ENCODE peak calls at places on chromosomes 1 and 21, in four cellular contexts. P, H, I and Y are unnamed samples.

GRCh38 chr1:50268049-50268448 is 155.2 kb downstream of the DMRTA2 start:
- DNase-seq in P (no peak), H (peak; percentile 75), I (no peak), Y (no peak)

GRCh38 chr1:198560093-198560638 is 19.7 kb upstream of the ATP6V1G3 start:
- DNase-seq in P (no peak), H (no peak), I (no peak), Y (no peak)

GRCh38 chr1:78840447-78841251 is 165.9 kb downstream of the ADGRL4 start:
- DNase-seq in P (no peak), H (peak; percentile 42), I (no peak), Y (peak; percentile 60)

GRCh38 chr1:209769171-209769904 is 13.5 kb downstream of the TRAF3IP3 start:
- DNase-seq in P (peak; percentile 54), H (peak; percentile 80), I (peak; percentile 76), Y (peak; percentile 39)

GRCh38 chr1:25774921-25775774 is 24.8 kb upstream of the SELENON start:
- DNase-seq in P (no peak), H (peak; percentile 53), I (no peak), Y (no peak)

GRCh38 chr1:202642619-202643291 is 67.5 kb downstream of the SYT2 start:
- DNase-seq in P (no peak), H (no peak), I (no peak), Y (no peak)

GRCh38 chr1:175138579-175138978 is 54.0 kb downstream of the KIAA0040 start:
- DNase-seq in P (no peak), H (no peak), I (no peak), Y (no peak)

GRCh38 chr1:65083263-65083896 is 64.6 kb upstream of the AK4 start:
- DNase-seq in P (no peak), H (no peak), I (no peak), Y (no peak)

GRCh38 chr1:237041795-237042466 is at the start of gene RYR2:
- DNase-seq in P (no peak), H (peak; percentile 88), I (no peak), Y (no peak)

GRCh38 chr1:161139765-161140164 is 7.3 kb upstream of the DEDD start:
- DNase-seq in P (peak; percentile 51), H (peak; percentile 67), I (no peak), Y (no peak)

GRCh38 chr1:29706936-29707335 is 470.6 kb downstream of the PTPRU start:
- DNase-seq in P (no peak), H (peak; percentile 81), I (peak; percentile 34), Y (no peak)

GRCh38 chr1:90104941-90105593 is 110.2 kb downstream of the ZNF326 start:
- DNase-seq in P (no peak), H (no peak), I (no peak), Y (no peak)

GRCh38 chr1:84246228-84246627 is 55.3 kb upstream of the SAMD13 start:
- DNase-seq in P (no peak), H (no peak), I (no peak), Y (no peak)

GRCh38 chr1:89599332-89599630 is 33.6 kb upstream of the LRRC8C start:
- DNase-seq in P (no peak), H (no peak), I (no peak), Y (no peak)

GRCh38 chr1:208248254-208248935 is 4.2 kb upstream of the PLXNA2 start:
- DNase-seq in P (no peak), H (no peak), I (no peak), Y (no peak)

GRCh38 chr1:167683641-167684502 is 37.9 kb upstream of the MPZL1 start:
- DNase-seq in P (no peak), H (peak; percentile 92), I (peak; percentile 77), Y (no peak)

GRCh38 chr1:156848461-156849150 is 10.3 kb downstream of the INSRR start:
- DNase-seq in P (peak; percentile 52), H (peak; percentile 32), I (peak; percentile 60), Y (no peak)

GRCh38 chr1:118978914-118979701 is 9.0 kb downstream of the TBX15 start:
- DNase-seq in P (no peak), H (no peak), I (no peak), Y (no peak)

GRCh38 chr1:14363707-14364413 is 234.6 kb upstream of the KAZN start:
- DNase-seq in P (no peak), H (no peak), I (no peak), Y (no peak)

GRCh38 chr1:17984510-17985085 is 123.0 kb upstream of the IGSF21 start:
- DNase-seq in P (peak; percentile 49), H (peak; percentile 47), I (no peak), Y (no peak)

GRCh38 chr1:97796716-97797115 is 124.1 kb downstream of the DPYD start:
- DNase-seq in P (no peak), H (no peak), I (no peak), Y (no peak)

GRCh38 chr21:44866780-44867179 is 6.7 kb downstream of the PTTG1IP start:
- DNase-seq in P (no peak), H (no peak), I (no peak), Y (no peak)
- H3K4me3 ChIP-seq in P (no peak overlapping the region), H (no peak overlapping the region), I (peak overlapping the region; percentile 34), Y (no peak overlapping the region)

GRCh38 chr1:182102042-182102416 is 40.5 kb upstream of the ZNF648 start:
- DNase-seq in P (peak; percentile 16), H (no peak), I (no peak), Y (no peak)
- TF ChIP-seq CTCF in P (no peak), H (no peak), I (no peak), Y (no peak)

GRCh38 chr1:23720256-23720995 is 22.8 kb upstream of the ELOA start:
- DNase-seq in P (no peak), H (no peak), I (no peak), Y (no peak)

GRCh38 chr1:23718482-23718881 is 24.8 kb upstream of the ELOA start:
- DNase-seq in P (no peak), H (peak; percentile 43), I (no peak), Y (no peak)

GRCh38 chr1:23722652-23723051 is 20.6 kb upstream of the ELOA start:
- DNase-seq in P (no peak), H (no peak), I (no peak), Y (no peak)

GRCh38 chr1:23719162-23719820 is 24.0 kb upstream of the ELOA start:
- DNase-seq in P (no peak), H (no peak), I (peak; percentile 79), Y (no peak)
- H3K4me3 ChIP-seq in P (no peak overlapping the region), H (no peak overlapping the region), I (no peak overlapping the region), Y (no peak overlapping the region)

GRCh38 chr21:23939369-23940065 is 1667.8 kb downstream of the MRPL39 start:
- DNase-seq in P (no peak), H (no peak), I (no peak), Y (no peak)

GRCh38 chr21:23930565-23930964 is 1676.7 kb downstream of the MRPL39 start:
- DNase-seq in P (no peak), H (no peak), I (no peak), Y (no peak)

GRCh38 chr21:23936991-23937390 is 1670.3 kb downstream of the MRPL39 start:
- DNase-seq in P (no peak), H (no peak), I (no peak), Y (no peak)

DNA sequence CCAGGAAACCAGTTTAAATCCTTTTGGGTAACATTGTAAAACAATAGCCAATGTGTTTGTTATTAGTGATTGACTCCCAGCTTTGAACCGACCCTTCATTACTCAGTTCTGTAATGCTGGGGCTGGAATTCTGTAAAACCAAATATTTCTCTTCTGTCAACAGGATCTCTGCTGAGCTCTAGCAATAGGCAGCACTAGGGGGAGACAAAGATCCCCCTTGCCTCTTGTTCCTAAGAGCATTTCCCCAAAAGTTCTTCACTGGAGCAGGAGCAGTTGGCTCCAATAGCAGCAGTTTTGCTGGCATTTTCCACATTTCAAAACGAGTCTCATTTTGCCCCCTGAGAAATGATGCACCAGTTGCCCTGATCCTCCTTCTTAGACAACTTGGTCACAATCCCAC is 1671.1 kb downstream of the MRPL39 start:
- DNase-seq in P (no peak), H (peak; percentile 27), I (no peak), Y (no peak)
- TF ChIP-seq CTCF in P (no peak), H (no peak), I (peak; percentile 9), Y (peak; percentile 34)

GRCh38 chr1:33635336-33636012 is 163.0 kb downstream of the ZSCAN20 start:
- DNase-seq in P (no peak), H (no peak), I (no peak), Y (no peak)
- H3K4me3 ChIP-seq in P (no peak overlapping the region), H (no peak overlapping the region), I (no peak overlapping the region), Y (no peak overlapping the region)

GRCh38 chr1:9719978-9720722 is 68.6 kb downstream of the PIK3CD start:
- DNase-seq in P (no peak), H (no peak), I (no peak), Y (no peak)
- TF ChIP-seq CTCF in P (no peak), H (no peak), I (no peak), Y (no peak)

GRCh38 chr21:33021150-33021549 is 4.6 kb upstream of the OLIG2 start:
- DNase-seq in P (no peak), H (no peak), I (no peak), Y (no peak)

GRCh38 chr21:33019516-33019884 is 6.2 kb upstream of the OLIG2 start:
- DNase-seq in P (no peak), H (no peak), I (no peak), Y (no peak)

GRCh38 chr21:33020558-33021100 is 5.1 kb upstream of the OLIG2 start:
- DNase-seq in P (no peak), H (no peak), I (no peak), Y (no peak)

GRCh38 chr21:33018707-33019455 is 6.9 kb upstream of the OLIG2 start:
- DNase-seq in P (no peak), H (no peak), I (no peak), Y (no peak)

DNA sequence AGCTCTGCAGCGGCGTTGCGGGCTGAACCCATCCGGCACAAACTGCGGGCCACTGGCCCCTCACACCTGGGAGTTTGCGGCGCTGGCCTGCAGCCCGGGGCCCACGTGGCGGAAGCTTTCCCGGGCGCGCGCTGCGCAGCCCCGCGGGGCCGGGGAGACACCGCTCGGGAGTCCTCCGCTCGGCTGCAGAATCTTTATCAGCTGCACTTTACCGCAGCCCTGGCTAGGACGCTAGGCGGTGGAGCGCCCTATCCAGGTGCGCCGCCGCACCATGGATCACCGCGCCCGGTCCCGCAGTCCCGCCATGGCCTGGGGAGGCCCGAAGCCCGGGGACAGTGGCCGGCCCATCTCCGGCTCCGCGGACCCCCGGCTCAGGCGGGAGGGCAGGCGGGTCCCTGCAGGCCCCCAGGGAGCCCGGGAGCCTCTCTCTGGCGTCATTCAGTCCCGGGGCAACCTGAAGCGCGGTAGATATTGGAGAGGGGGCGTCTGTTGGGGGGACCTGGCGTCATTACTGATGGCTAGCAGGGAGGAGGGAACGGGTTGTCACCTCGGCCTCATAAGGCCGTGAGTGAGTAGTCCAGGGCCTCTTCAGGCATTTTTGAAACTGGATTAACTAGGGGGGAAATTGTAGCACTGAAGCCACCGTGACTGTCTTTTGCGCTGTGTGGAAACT is 5.7 kb upstream of the OLIG2 start:
- DNase-seq in P (no peak), H (no peak), I (no peak), Y (no peak)
- H3K4me3 ChIP-seq in P (no peak overlapping the region), H (peak overlapping the region; percentile 19), I (peak overlapping the region; percentile 38), Y (no peak overlapping the region)